ENCODE peak calls at places on chromosomes 13 and 19, in four cellular contexts. N is epithelial cell of esophagus, O is fibroblast of lung, P is OCI-LY7. Z is an unnamed sample.

GRCh38 chr13:59635591-59635990 is 528.1 kb downstream of the DIAPH3 start:
- DNase-seq in N (no peak), O (no peak), P (no peak), Z (no peak)

GRCh38 chr13:74134777-74135305 is 637 bp upstream of the KLF12 start:
- DNase-seq in N (peak), O (no peak), P (peak), Z (peak)

GRCh38 chr19:8340341-8341096 is 2.5 kb downstream of the KANK3 start:
- DNase-seq in N (no peak), O (peak), P (no peak), Z (peak)

GRCh38 chr13:72113070-72113469 is 246.1 kb upstream of the DACH1 start:
- DNase-seq in N (peak), O (no peak), P (no peak), Z (no peak)

GRCh38 chr13:20411638-20412342 is 113.9 kb downstream of the CRYL1 start:
- DNase-seq in N (peak), O (no peak), P (no peak), Z (peak)

GRCh38 chr13:20118268-20119140 is 42.3 kb downstream of the GJA3 start:
- DNase-seq in N (peak), O (peak), P (no peak), Z (peak)

GRCh38 chr13:95100525-95101121 is 200.6 kb downstream of the ABCC4 start:
- DNase-seq in N (peak), O (peak), P (no peak), Z (no peak)

GRCh38 chr19:55535173-55535572 is 1.8 kb downstream of the SBK2 start:
- DNase-seq in N (no peak), O (no peak), P (no peak), Z (peak)

GRCh38 chr13:109465151-109465550 is 321.2 kb downstream of the IRS2 start:
- DNase-seq in N (peak), O (peak), P (no peak), Z (no peak)

GRCh38 chr19:38506375-38506722 is 72.9 kb downstream of the RYR1 start:
- DNase-seq in N (no peak), O (no peak), P (no peak), Z (no peak)

GRCh38 chr19:46206176-46206575 is 23.4 kb upstream of the IGFL1 start:
- DNase-seq in N (peak), O (no peak), P (no peak), Z (no peak)

GRCh38 chr13:111017755-111018487 is 97.2 kb upstream of the ARHGEF7 start:
- DNase-seq in N (no peak), O (no peak), P (no peak), Z (no peak)

DNA sequence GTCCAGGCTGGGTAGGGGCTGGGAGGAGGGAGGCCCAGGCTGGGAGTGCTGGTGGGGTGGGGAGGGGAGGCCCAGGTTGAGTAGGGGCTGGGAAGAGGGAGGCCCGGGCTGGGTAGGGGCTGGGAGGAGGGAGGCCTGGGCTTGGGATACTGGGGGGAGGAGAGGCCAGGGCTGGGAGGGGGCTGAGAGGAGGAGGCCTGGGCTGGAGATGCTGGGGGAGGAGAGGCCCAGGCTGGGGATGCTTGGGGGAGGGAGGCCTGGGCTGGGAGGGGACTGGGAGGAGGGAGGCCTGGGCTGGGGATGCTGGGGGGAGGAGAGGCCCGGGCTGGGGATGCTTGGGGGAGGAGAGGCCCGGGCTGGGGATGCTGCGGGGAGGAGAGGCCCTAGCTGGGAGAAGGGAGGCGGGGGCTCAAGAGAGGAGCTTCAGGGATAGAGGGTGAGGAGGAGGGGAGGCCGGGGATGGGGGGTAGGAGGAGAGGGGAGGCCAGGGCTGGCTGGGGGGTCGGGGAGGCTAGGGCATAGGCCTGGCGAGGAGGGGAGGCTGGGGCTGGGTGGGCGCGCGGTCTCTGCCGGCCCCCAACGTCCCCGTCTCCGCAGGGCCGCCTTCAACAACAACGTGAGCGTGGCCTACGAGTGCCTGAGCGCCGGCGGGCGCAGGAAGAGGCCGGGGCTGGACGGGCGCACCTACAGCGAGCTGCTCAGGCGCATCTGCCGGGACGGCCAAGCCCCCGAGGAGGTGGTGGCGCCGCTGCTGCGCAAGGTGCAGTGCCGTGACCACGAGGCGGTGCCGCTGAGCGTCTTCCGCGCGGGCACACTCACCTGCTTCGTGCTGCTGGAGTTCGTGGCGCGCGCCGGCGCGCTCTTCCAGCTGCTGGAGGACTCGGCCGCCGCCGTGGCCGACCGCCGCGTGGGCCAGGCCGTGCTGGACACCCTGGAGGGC is 11.3 kb downstream of the TPGS1 start:
- DNase-seq in N (peak), O (peak), P (no peak), Z (no peak)
- TF ChIP-seq CTCF in N (peak), O (no peak), P (no peak), Z (no peak)

GRCh38 chr13:48333976-48334375 is 30.4 kb downstream of the RB1 start:
- DNase-seq in N (peak), O (no peak), P (no peak), Z (no peak)

GRCh38 chr13:48334534-48335127 is 31.1 kb downstream of the RB1 start:
- DNase-seq in N (peak), O (peak), P (peak), Z (peak)
- TF ChIP-seq CTCF in N (peak), O (no peak), P (peak), Z (no peak)

DNA sequence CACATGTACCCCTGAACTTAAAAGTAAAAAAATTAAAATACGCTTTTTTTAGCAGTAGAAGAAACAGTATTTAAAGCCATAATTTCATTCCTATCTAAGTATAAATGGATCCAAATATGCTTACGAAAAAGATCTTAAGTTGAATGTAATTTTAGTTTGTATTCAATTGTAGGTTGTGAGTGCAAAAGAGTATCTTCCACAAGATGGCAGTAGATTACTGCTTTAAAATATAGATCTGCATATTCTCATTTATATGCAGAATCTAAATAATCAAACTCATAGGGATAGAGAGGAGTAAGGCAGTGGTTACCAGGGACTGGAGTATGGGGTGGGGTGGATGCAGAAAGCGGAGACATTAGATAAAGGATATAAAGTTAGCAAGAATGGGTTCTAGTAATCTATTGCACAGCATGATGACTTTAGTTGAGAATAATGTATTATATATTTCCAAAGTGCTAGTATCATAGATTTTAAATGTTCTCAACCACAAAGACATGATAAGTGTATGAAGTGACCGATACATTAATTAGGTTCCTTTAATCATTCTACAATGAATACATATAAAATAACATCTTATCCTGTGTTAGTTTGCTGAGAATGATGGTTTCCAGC is 14.2 kb downstream of the OR7A17 start:
- DNase-seq in N (peak), O (peak), P (peak), Z (peak)
- TF ChIP-seq CTCF in N (peak), O (no peak), P (peak), Z (peak)

GRCh38 chr19:33399081-33399744 is 25.7 kb downstream of the CEBPG start:
- DNase-seq in N (no peak), O (no peak), P (no peak), Z (no peak)
- TF ChIP-seq CTCF in N (no peak), O (no peak), P (no peak), Z (no peak)

GRCh38 chr19:57599377-57599760 is 316 bp upstream of the ZNF530 start:
- DNase-seq in N (no peak), O (no peak), P (no peak), Z (no peak)

DNA sequence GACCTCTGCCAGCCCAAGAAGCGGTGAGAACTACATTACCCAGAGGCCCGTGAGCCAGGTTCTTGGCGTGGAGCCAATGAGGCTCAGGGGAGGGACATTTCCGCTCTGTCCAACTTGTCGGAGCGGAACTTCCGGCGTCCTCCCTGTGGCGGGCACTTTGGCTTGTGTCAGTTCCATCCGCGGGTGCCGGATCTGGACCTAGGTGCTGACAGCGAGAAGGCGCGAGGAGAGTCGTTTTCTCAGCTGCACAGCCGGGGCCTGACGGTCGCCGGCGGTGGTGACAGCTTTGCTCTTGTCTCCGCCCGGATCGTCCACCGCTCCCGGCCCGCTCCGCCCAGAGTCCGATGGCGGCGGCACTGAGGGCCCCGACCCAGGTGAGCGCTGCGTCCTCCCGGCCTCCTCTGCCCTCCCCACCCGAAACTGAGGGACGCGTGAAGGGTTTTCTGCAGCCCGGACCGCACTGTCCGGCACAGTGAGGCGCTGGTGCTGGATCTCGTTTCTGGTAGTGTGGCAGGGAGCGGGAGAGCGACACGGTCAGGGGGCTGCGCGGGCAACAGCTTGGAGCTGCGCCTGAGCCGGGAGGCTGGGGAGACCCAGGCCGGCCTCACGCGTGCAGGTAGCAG is at the start of gene ZNF530:
- DNase-seq in N (peak), O (peak), P (peak), Z (peak)
- TF ChIP-seq CTCF in N (no peak), O (no peak), P (no peak), Z (no peak)

DNA sequence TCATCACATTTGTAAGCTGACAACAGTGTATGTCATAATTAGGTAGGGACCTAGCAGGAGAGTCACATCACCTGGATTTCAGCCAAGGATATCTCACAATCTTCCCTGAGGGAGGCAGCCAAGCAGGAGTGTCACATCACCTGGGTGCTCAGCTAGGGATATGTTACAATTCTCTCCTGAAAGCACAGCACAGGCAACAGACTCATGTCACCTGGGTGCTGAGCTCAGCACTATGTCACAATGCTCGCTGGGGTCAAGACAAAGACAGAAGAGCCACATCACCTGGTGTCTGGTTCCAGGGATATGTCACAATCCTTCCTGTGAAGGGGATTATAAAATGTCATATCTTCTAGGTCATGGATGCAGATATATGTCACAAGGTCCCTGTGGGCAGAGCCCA is 123.7 kb downstream of the ZNF675 start:
- DNase-seq in N (no peak), O (no peak), P (no peak), Z (no peak)
- TF ChIP-seq CTCF in N (no peak), O (no peak), P (no peak), Z (no peak)

GRCh38 chr13:36129539-36129938 is 1.6 kb downstream of the DCLK1 start:
- DNase-seq in N (no peak), O (no peak), P (no peak), Z (no peak)
- TF ChIP-seq CTCF in N (no peak), O (no peak), P (no peak), Z (no peak)

Z was measured in GM20000.